ENCODE peak calls at places on chromosomes 5 and 9, in four cellular contexts. A, Q, V and S are unnamed samples.

GRCh38 chr9:6843742-6844141 is 86.0 kb downstream of the KDM4C start:
- DNase-seq in A (no peak), Q (no peak), V (no peak), S (peak; percentile 17)

GRCh38 chr9:86061972-86062739 is 37.2 kb downstream of the GOLM1 start:
- DNase-seq in A (no peak), Q (no peak), V (no peak), S (no peak)

GRCh38 chr9:79988126-79988525 is 416.4 kb downstream of the TLE4 start:
- DNase-seq in A (no peak), Q (no peak), V (no peak), S (no peak)

GRCh38 chr9:98365227-98365669 is 109.8 kb upstream of the TBC1D2 start:
- DNase-seq in A (no peak), Q (peak; percentile 32), V (peak; percentile 38), S (peak; percentile 46)

GRCh38 chr5:55467862-55468551 is 66.8 kb downstream of the PLPP1 start:
- DNase-seq in A (no peak), Q (no peak), V (no peak), S (no peak)

GRCh38 chr9:110728058-110728457 is 59.5 kb downstream of the MUSK start:
- DNase-seq in A (no peak), Q (no peak), V (no peak), S (no peak)

GRCh38 chr5:151018846-151019245 is 1.5 kb upstream of the GPX3 start:
- DNase-seq in A (no peak), Q (no peak), V (no peak), S (no peak)

GRCh38 chr5:109567374-109568044 is 122.2 kb upstream of the MAN2A1 start:
- DNase-seq in A (no peak), Q (peak; percentile 88), V (no peak), S (no peak)

GRCh38 chr5:134005415-134006118 is 792 bp upstream of the VDAC1 start:
- DNase-seq in A (no peak), Q (no peak), V (no peak), S (no peak)

GRCh38 chr5:75048457-75048953 is 3.9 kb downstream of the GCNT4 start:
- DNase-seq in A (no peak), Q (no peak), V (no peak), S (no peak)

GRCh38 chr9:13688990-13689600 is 409.6 kb upstream of the MPDZ start:
- DNase-seq in A (no peak), Q (no peak), V (no peak), S (no peak)

GRCh38 chr9:116741742-116742141 is 54.6 kb downstream of the TRIM32 start:
- DNase-seq in A (no peak), Q (no peak), V (no peak), S (no peak)

GRCh38 chr5:113491022-113491421 is 2.8 kb upstream of the MCC start:
- DNase-seq in A (no peak), Q (no peak), V (no peak), S (no peak)

GRCh38 chr9:125492719-125493118 is 214.3 kb downstream of the MAPKAP1 start:
- DNase-seq in A (no peak), Q (no peak), V (no peak), S (no peak)

GRCh38 chr5:125551246-125551645 is 804.8 kb upstream of the ZNF608 start:
- DNase-seq in A (no peak), Q (no peak), V (no peak), S (no peak)

GRCh38 chr5:178590924-178591423 is 781 bp upstream of the COL23A1 start:
- DNase-seq in A (no peak), Q (no peak), V (no peak), S (no peak)

GRCh38 chr5:138470322-138471285 is 5.3 kb downstream of the EGR1 start:
- DNase-seq in A (no peak), Q (no peak), V (no peak), S (no peak)

GRCh38 chr9:135343733-135344522 is 135.7 kb upstream of the PPP1R26 start:
- DNase-seq in A (no peak), Q (peak; percentile 6), V (peak; percentile 68), S (peak; percentile 65)

GRCh38 chr5:81849769-81850367 is 99.0 kb upstream of the SSBP2 start:
- DNase-seq in A (no peak), Q (no peak), V (no peak), S (no peak)